ENCODE peak calls at places on chromosomes 4 and X, in six cellular contexts. N is uterus, O is mesenchymal stem cell, D is WERI-Rb-1, F is suprapubic skin, U is AG04450. P is an unnamed sample.

GRCh38 chrX:115539841-115540240 is 21.1 kb upstream of the PLS3 start:
- DNase-seq in F (no peak), O (no peak), U (no peak), N (no peak), D (no peak), P (no peak)

GRCh38 chr4:22514001-22514400 is 1.9 kb downstream of the ADGRA3 start:
- DNase-seq in U (peak; percentile 55), F (no peak), D (no peak), O (peak; percentile 84), N (no peak), P (no peak)

GRCh38 chr4:8840816-8841455 is 30.7 kb downstream of the HMX1 start:
- DNase-seq in O (no peak), U (no peak), D (peak; percentile 4), N (peak; percentile 1), F (peak; percentile 52), P (no peak)

GRCh38 chr4:72286185-72286584 is 254.4 kb downstream of the NPFFR2 start:
- DNase-seq in U (no peak), D (no peak), N (no peak), F (no peak), O (peak; percentile 22), P (no peak)

GRCh38 chrX:20101927-20102581 is 14.7 kb downstream of the MAP7D2 start:
- DNase-seq in D (no peak), F (no peak), U (no peak), O (no peak), N (no peak), P (no peak)

GRCh38 chr4:184310171-184310567 is 92.5 kb upstream of the ENPP6 start:
- DNase-seq in F (no peak), D (no peak), O (no peak), N (no peak), U (no peak), P (peak; percentile 75)

GRCh38 chr4:5895287-5895686 is 2.4 kb upstream of the CRMP1 start:
- DNase-seq in F (no peak), O (no peak), U (no peak), N (no peak), D (no peak), P (no peak)

GRCh38 chr4:168805341-168805740 is 204.7 kb downstream of the CBR4 start:
- DNase-seq in D (no peak), N (no peak), F (no peak), O (peak; percentile 50), U (no peak), P (no peak)

GRCh38 chrX:52577464-52578173 is 60.8 kb upstream of the XAGE1B start:
- DNase-seq in N (no peak), D (no peak), O (no peak), U (no peak), F (no peak), P (no peak)

GRCh38 chr4:6262847-6263487 is 6.7 kb upstream of the WFS1 start:
- DNase-seq in F (no peak), D (no peak), U (no peak), N (no peak), O (no peak), P (no peak)

GRCh38 chrX:20527458-20528099 is 260.9 kb upstream of the RPS6KA3 start:
- DNase-seq in D (no peak), O (peak; percentile 40), U (no peak), F (no peak), N (no peak), P (peak; percentile 10)

GRCh38 chrX:149495573-149496071 is 9.5 kb downstream of the IDS start:
- DNase-seq in F (no peak), O (peak; percentile 89), D (no peak), N (no peak), U (no peak), P (no peak)

GRCh38 chr4:92303621-92304027 is at the start of gene GRID2:
- DNase-seq in N (no peak), U (no peak), D (peak; percentile 54), F (no peak), O (peak; percentile 0), P (peak; percentile 78)

GRCh38 chr4:73912191-73912590 is 43.0 kb downstream of the CXCL1 start:
- DNase-seq in N (no peak), O (peak; percentile 32), F (no peak), U (no peak), D (no peak), P (no peak)

GRCh38 chr4:169799260-169799659 is 41.5 kb upstream of the HPF1 start:
- DNase-seq in U (no peak), N (no peak), F (no peak), O (no peak), D (no peak), P (no peak)

GRCh38 chr4:650461-650860 is 23.6 kb downstream of the ATP5ME start:
- DNase-seq in O (no peak), N (no peak), D (no peak), F (no peak), U (no peak), P (no peak)

GRCh38 chr4:649293-649625 is 23.9 kb downstream of the PDE6B start:
- DNase-seq in U (no peak), O (no peak), F (no peak), D (no peak), N (no peak), P (no peak)

GRCh38 chr4:651884-652642 is 22.0 kb downstream of the ATP5ME start:
- DNase-seq in D (no peak), U (no peak), O (no peak), F (no peak), N (no peak), P (peak; percentile 71)

GRCh38 chr4:649751-650310 is 24.2 kb downstream of the ATP5ME start:
- DNase-seq in N (no peak), O (no peak), D (no peak), F (no peak), U (no peak), P (no peak)

GRCh38 chr4:650951-651883 is 22.9 kb downstream of the ATP5ME start:
- DNase-seq in F (no peak), N (no peak), D (no peak), U (no peak), O (no peak), P (peak; percentile 81)
- H3K27me3 ChIP-seq in F (peaks cover 65% of the 10 kb centered on the region), N (no peaks in the 10 kb centered on the region), D (no peaks in the 10 kb centered on the region), U (peaks cover 14% of the 10 kb centered on the region), O (no peaks in the 10 kb centered on the region), P (no peaks in the 10 kb centered on the region)

GRCh38 chr4:140096483-140096861 is 57.5 kb downstream of the MAML3 start:
- DNase-seq in F (no peak), O (no peak), U (no peak), N (no peak), D (no peak), P (no peak)

GRCh38 chr4:140097572-140097971 is 56.4 kb downstream of the MAML3 start:
- DNase-seq in U (no peak), F (no peak), D (no peak), N (no peak), O (no peak), P (no peak)

GRCh38 chr4:140096921-140097320 is 57.1 kb downstream of the MAML3 start:
- DNase-seq in D (no peak), O (peak; percentile 29), U (no peak), N (no peak), F (no peak), P (no peak)

GRCh38 chr4:140094701-140095420 is 59.1 kb downstream of the MAML3 start:
- DNase-seq in D (no peak), F (peak; percentile 85), N (peak; percentile 35), O (no peak), U (no peak), P (peak; percentile 60)

GRCh38 chr4:140095694-140096482 is 58.1 kb downstream of the MAML3 start:
- DNase-seq in N (no peak), D (no peak), U (peak; percentile 87), O (peak; percentile 99), F (no peak), P (no peak)
- H3K4me3 ChIP-seq in N (no peak overlapping the region), D (no peak overlapping the region), U (no peak overlapping the region), O (no peak overlapping the region), F (no peak overlapping the region), P (no peak overlapping the region)

GRCh38 chr4:65669008-65669971 is 999 bp downstream of the EPHA5 start:
- DNase-seq in O (peak; percentile 28), F (no peak), D (peak; percentile 33), N (peak; percentile 15), U (no peak), P (peak; percentile 60)

GRCh38 chr4:65669981-65670330 is 333 bp downstream of the EPHA5 start:
- DNase-seq in F (no peak), U (no peak), D (no peak), O (no peak), N (no peak), P (no peak)

GRCh38 chr4:65665951-65666523 is 4.3 kb downstream of the EPHA5 start:
- DNase-seq in N (no peak), O (peak; percentile 12), U (no peak), D (no peak), F (no peak), P (peak; percentile 11)

GRCh38 chr4:65670331-65671031 is at the start of gene EPHA5:
- DNase-seq in F (peak; percentile 79), O (peak; percentile 83), N (peak; percentile 79), U (peak; percentile 21), D (peak; percentile 92), P (peak; percentile 78)

GRCh38 chr4:65668201-65669007 is 1.9 kb downstream of the EPHA5 start:
- DNase-seq in U (no peak), O (peak; percentile 54), F (no peak), D (peak; percentile 39), N (peak; percentile 24), P (peak; percentile 36)
- H3K27me3 ChIP-seq in U (peaks cover 27% of the 10 kb centered on the region), O (no peaks in the 10 kb centered on the region), F (peaks cover 61% of the 10 kb centered on the region), D (no peaks in the 10 kb centered on the region), N (no peaks in the 10 kb centered on the region), P (peaks cover 61% of the 10 kb centered on the region)

DNA sequence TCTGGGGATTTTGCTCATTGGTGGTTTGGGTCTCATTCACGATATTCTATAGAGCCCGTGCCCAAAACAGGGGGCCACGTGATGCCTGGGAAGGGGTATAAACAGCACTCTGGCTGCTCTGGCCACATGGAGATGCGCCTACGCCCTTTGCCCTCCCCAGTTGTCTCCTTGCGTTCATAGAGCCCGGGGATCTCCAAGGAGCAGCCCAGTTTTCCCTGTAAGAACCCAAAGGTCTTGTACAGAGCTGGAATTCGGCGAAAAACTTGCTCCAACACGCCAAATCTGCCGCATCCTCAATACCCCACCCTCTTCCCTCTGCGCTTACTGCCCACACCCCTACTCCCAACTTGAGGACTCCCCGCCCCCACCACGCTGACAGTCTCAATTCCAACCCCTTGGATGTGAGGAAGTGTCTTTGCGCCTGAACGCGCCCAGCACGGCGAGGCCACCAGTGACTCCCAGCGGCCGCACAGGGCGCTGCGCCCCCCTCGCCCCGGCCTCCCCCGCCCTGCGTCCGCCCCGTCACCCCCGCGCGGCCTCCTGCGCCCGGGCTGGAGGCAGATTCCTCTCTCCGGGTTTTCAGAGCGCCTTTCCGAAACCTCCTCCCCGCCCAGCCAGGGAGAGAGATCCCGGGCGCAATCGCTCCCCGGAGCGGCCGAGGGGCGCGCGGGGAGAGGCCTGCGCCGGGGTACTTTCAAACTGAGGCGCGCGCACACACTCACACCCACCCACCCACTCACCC is at the start of gene NHS:
- DNase-seq in F (no peak), U (peak; percentile 16), N (peak; percentile 76), D (peak; percentile 49), O (peak; percentile 13), P (peak; percentile 96)
- H3K4me3 ChIP-seq in F (peak within 1 kb of the TSS; percentile 62), U (peak within 1 kb of the TSS; percentile 73), N (peak within 1 kb of the TSS; percentile 55), D (peak within 1 kb of the TSS; percentile 9), O (peak within 1 kb of the TSS; percentile 76), P (peak within 1 kb of the TSS; percentile 74)

GRCh38 chrX:143115466-143115865 is 89.7 kb downstream of the SPANXN4 start:
- DNase-seq in F (no peak), D (no peak), N (no peak), O (no peak), U (no peak), P (no peak)
- H3K27me3 ChIP-seq in F (no peaks in the 10 kb centered on the region), D (peaks cover 33% of the 10 kb centered on the region), N (no peaks in the 10 kb centered on the region), O (no peaks in the 10 kb centered on the region), U (no peaks in the 10 kb centered on the region), P (no peaks in the 10 kb centered on the region)